ENCODE peak calls at places on chromosomes 4 and X, in nine cellular contexts. M, R, I, Q, Y, P, O, A and T are unnamed samples.

GRCh38 chrX:137916090-137916746 is 350.3 kb downstream of the ZIC3 start:
- DNase-seq in R (no peak), P (no peak), Y (peak), M (no peak), O (no peak), I (no peak), A (peak), Q (no peak), T (peak)

GRCh38 chr4:177190995-177191568 is 118.6 kb upstream of the NEIL3 start:
- DNase-seq in R (no peak), P (no peak), Y (peak), A (no peak), Q (no peak), I (no peak), M (no peak), O (no peak), T (peak)

GRCh38 chr4:3801521-3801920 is 35.3 kb downstream of the ADRA2C start:
- DNase-seq in M (no peak), A (no peak), P (peak), Y (no peak), O (no peak), I (no peak), Q (no peak), R (no peak), T (no peak)

GRCh38 chr4:146507607-146508006 is 14.1 kb downstream of the SLC10A7 start:
- DNase-seq in O (no peak), Q (no peak), P (no peak), A (no peak), I (no peak), M (no peak), Y (no peak), R (no peak), T (no peak)

GRCh38 chr4:120057416-120057815 is 9.2 kb downstream of the MAD2L1 start:
- DNase-seq in Y (no peak), A (no peak), Q (no peak), P (no peak), M (no peak), R (no peak), O (no peak), I (no peak), T (no peak)

GRCh38 chr4:20428410-20429160 is 176.9 kb downstream of the SLIT2 start:
- DNase-seq in O (no peak), I (no peak), Q (no peak), Y (no peak), P (no peak), R (peak), A (no peak), M (no peak), T (peak)

GRCh38 chr4:23934223-23934622 is 44.4 kb upstream of the PPARGC1A start:
- DNase-seq in Q (no peak), P (no peak), I (no peak), O (no peak), M (no peak), A (peak), R (peak), Y (no peak), T (peak)

GRCh38 chrX:82127228-82128123 is 925.6 kb downstream of the SH3BGRL start:
- DNase-seq in O (no peak), R (no peak), I (no peak), Q (no peak), Y (peak), A (no peak), P (no peak), M (no peak), T (no peak)

GRCh38 chr4:115110191-115111166 is 2.9 kb downstream of the NDST4 start:
- DNase-seq in M (no peak), O (no peak), Y (no peak), A (no peak), Q (no peak), R (no peak), I (no peak), P (no peak), T (peak)

GRCh38 chrX:41561045-41561444 is 113.9 kb downstream of the NYX start:
- DNase-seq in Q (peak), M (peak), P (no peak), O (peak), A (no peak), R (no peak), I (peak), Y (peak), T (peak)

GRCh38 chrX:69083361-69083760 is 81.9 kb downstream of the PJA1 start:
- DNase-seq in Y (no peak), O (no peak), M (no peak), P (no peak), Q (no peak), A (no peak), I (no peak), R (no peak), T (no peak)

GRCh38 chr4:86302242-86302641 is 57.6 kb downstream of the MAPK10 start:
- DNase-seq in I (no peak), Q (no peak), O (no peak), A (peak), P (no peak), R (peak), Y (no peak), M (no peak), T (peak)

GRCh38 chrX:72478853-72479252 is 93.8 kb downstream of the HDAC8 start:
- DNase-seq in Y (peak), A (no peak), R (no peak), M (no peak), P (no peak), Q (no peak), I (no peak), O (no peak), T (no peak)

GRCh38 chr4:31045724-31046318 is 325.7 kb downstream of the PCDH7 start:
- DNase-seq in R (no peak), A (peak), Y (peak), I (no peak), P (no peak), O (no peak), M (no peak), Q (peak), T (peak)

GRCh38 chr4:98327694-98328093 is 66.5 kb downstream of the RAP1GDS1 start:
- DNase-seq in A (no peak), Q (no peak), O (no peak), M (no peak), P (no peak), R (no peak), I (no peak), Y (no peak), T (no peak)

GRCh38 chr4:37770016-37770415 is 56.5 kb upstream of the PGM2 start:
- DNase-seq in Q (no peak), Y (no peak), R (no peak), P (no peak), M (no peak), O (no peak), A (no peak), I (no peak), T (no peak)

GRCh38 chr4:56217383-56217890 is 169.9 kb downstream of the AASDH start:
- DNase-seq in M (no peak), P (no peak), Q (no peak), I (no peak), A (no peak), Y (peak), R (no peak), O (no peak), T (no peak)

GRCh38 chr4:6134612-6135220 is 65.6 kb downstream of the JAKMIP1 start:
- DNase-seq in A (no peak), Y (no peak), M (peak), Q (no peak), I (peak), P (no peak), R (no peak), O (peak), T (peak)

GRCh38 chr4:15186149-15186548 is 183.9 kb downstream of the CPEB2 start:
- DNase-seq in O (no peak), Y (no peak), Q (no peak), A (no peak), I (no peak), R (no peak), M (no peak), P (no peak), T (peak)

GRCh38 chrX:155262970-155263754 is 1.1 kb downstream of the RAB39B start:
- DNase-seq in A (no peak), Q (peak), R (no peak), M (peak), Y (peak), I (no peak), O (no peak), P (no peak), T (no peak)

GRCh38 chrX:11446951-11447350 is 153.7 kb downstream of the AMELX start:
- DNase-seq in I (no peak), A (no peak), O (no peak), P (no peak), Q (no peak), R (no peak), Y (no peak), M (no peak), T (no peak)

GRCh38 chr4:76993787-76994641 is 44.5 kb downstream of the SEPTIN11 start:
- DNase-seq in P (peak), R (no peak), Q (no peak), I (peak), A (no peak), M (peak), Y (peak), O (peak), T (no peak)

GRCh38 chr4:139528377-139529005 is 27.5 kb downstream of the SETD7 start:
- DNase-seq in I (no peak), Q (no peak), M (no peak), Y (peak), R (no peak), A (no peak), P (peak), O (no peak), T (no peak)

GRCh38 chr4:109557433-109557832 is 2.6 kb upstream of the MCUB start:
- DNase-seq in P (no peak), I (no peak), Y (no peak), M (no peak), R (no peak), Q (no peak), A (no peak), O (no peak), T (no peak)

GRCh38 chr4:119038465-119038864 is 97.2 kb upstream of the MYOZ2 start:
- DNase-seq in P (no peak), A (no peak), I (no peak), Q (no peak), O (no peak), Y (no peak), M (no peak), R (no peak), T (no peak)

GRCh38 chr4:183987529-183987946 is 82.4 kb downstream of the STOX2 start:
- DNase-seq in R (peak), P (peak), Q (no peak), O (no peak), Y (peak), M (no peak), I (no peak), A (peak), T (peak)

GRCh38 chr4:119537586-119537985 is 91.0 kb downstream of the PDE5A start:
- DNase-seq in R (no peak), P (no peak), Y (no peak), Q (no peak), M (no peak), A (no peak), O (no peak), I (no peak), T (no peak)

GRCh38 chr4:66035701-66036100 is 365.4 kb upstream of the EPHA5 start:
- DNase-seq in O (no peak), R (no peak), I (no peak), M (no peak), Q (no peak), P (no peak), Y (no peak), A (no peak), T (no peak)

GRCh38 chr4:61273237-61273636 is 73.1 kb downstream of the ADGRL3 start:
- DNase-seq in Y (peak), P (no peak), I (no peak), Q (no peak), O (no peak), M (no peak), A (no peak), R (no peak), T (no peak)

GRCh38 chrX:119541188-119541587 is 24.0 kb downstream of the STEEP1 start:
- DNase-seq in Y (no peak), M (no peak), O (no peak), R (no peak), A (no peak), P (no peak), Q (peak), I (no peak), T (peak)

GRCh38 chr4:36256398-36256828 is 12.1 kb upstream of the ARAP2 start:
- DNase-seq in Q (no peak), O (no peak), A (no peak), M (no peak), I (peak), Y (peak), R (no peak), P (peak), T (no peak)

GRCh38 chrX:45228126-45228525 is 27.4 kb upstream of the DIPK2B start:
- DNase-seq in P (no peak), M (no peak), O (no peak), A (no peak), Q (no peak), I (no peak), Y (no peak), R (no peak), T (no peak)

GRCh38 chrX:15903186-15903681 is 48.6 kb upstream of the AP1S2 start:
- DNase-seq in Q (no peak), M (no peak), R (no peak), O (no peak), Y (no peak), I (peak), P (no peak), A (no peak), T (no peak)

GRCh38 chr4:165873298-165874071 is 448 bp downstream of the TLL1 start:
- DNase-seq in M (no peak), A (peak), I (peak), Q (no peak), R (peak), P (peak), O (no peak), Y (peak), T (peak)

GRCh38 chr4:34046580-34046979 is 2197.7 kb downstream of the ARAP2 start:
- DNase-seq in O (no peak), P (no peak), Q (no peak), R (no peak), Y (no peak), M (no peak), I (no peak), A (no peak), T (peak)

GRCh38 chrX:57156397-57157049 is 19.3 kb upstream of the SPIN2A start:
- DNase-seq in Y (no peak), I (no peak), O (no peak), A (peak), P (no peak), R (peak), Q (no peak), M (no peak), T (peak)

GRCh38 chrX:49155243-49155899 is 7.2 kb upstream of the MAGIX start:
- DNase-seq in O (no peak), Q (peak), R (peak), P (no peak), A (peak), Y (peak), M (no peak), I (no peak), T (peak)

GRCh38 chrX:17413228-17413627 is 38.2 kb downstream of the NHS start:
- DNase-seq in I (no peak), P (no peak), R (no peak), O (no peak), Q (peak), M (no peak), Y (no peak), A (no peak), T (no peak)